ENCODE peak calls at places on chromosomes 7 and 10, in nine cellular contexts. I is IMR-90; V is activated CD8-positive, alpha-beta T cell treated with anti-CD3 and anti-CD28 coated beads for 36 hours; L is HCT116; K is WTC11; B is heart left ventricle; F is gastroesophageal sphincter; N is naive thymus-derived CD8-positive, alpha-beta T cell; W is activated CD8-positive, alpha-beta memory T cell treated with anti-CD3 and anti-CD28 coated beads, Interleukin-2, amount 10 ng/mL, durations not matched to agents 7 days and 5 days. X is an unnamed sample.
A peak's percentile ranks its signal among the peaks of the same experiment; 100 is the strongest.

GRCh38 chr10:11319990-11320602 is 291.4 kb downstream of the USP6NL start:
- ATAC-seq in I (no peak), V (peak; percentile 57), L (no peak), K (no peak), B (no peak), F (no peak), N (no peak), W (peak; percentile 48), X (no peak)

GRCh38 chr7:22842383-22842903 is 19.8 kb upstream of the TOMM7 start:
- ATAC-seq in I (peak; percentile 27), V (no peak), L (no peak), K (peak; percentile 58), B (no peak), F (peak; percentile 46), N (no peak), W (no peak), X (no peak)

GRCh38 chr7:131480384-131481315 is 75.8 kb downstream of the PODXL start:
- ATAC-seq in I (peak; percentile 48), V (no peak), L (no peak), K (peak; percentile 18), B (no peak), F (no peak), N (no peak), W (no peak), X (no peak)

GRCh38 chr10:58358947-58359346 is 24.1 kb downstream of the UBE2D1 start:
- ATAC-seq in I (no peak), V (no peak), L (no peak), K (no peak), B (no peak), F (no peak), N (no peak), W (no peak), X (no peak)

GRCh38 chr10:43417950-43418768 is 9.2 kb upstream of the HNRNPF start:
- ATAC-seq in I (no peak), V (peak; percentile 57), L (peak; percentile 15), K (no peak), B (no peak), F (no peak), N (peak; percentile 14), W (peak; percentile 28), X (peak; percentile 82)

GRCh38 chr7:14375998-14376397 is 386.5 kb upstream of the ETV1 start:
- ATAC-seq in I (no peak), V (no peak), L (no peak), K (no peak), B (no peak), F (no peak), N (no peak), W (no peak), X (no peak)

GRCh38 chr7:26381476-26382175 is 90.0 kb downstream of the SNX10 start:
- ATAC-seq in I (no peak), V (no peak), L (no peak), K (no peak), B (no peak), F (no peak), N (no peak), W (no peak), X (no peak)

GRCh38 chr7:22176791-22177412 is 180.1 kb downstream of the RAPGEF5 start:
- ATAC-seq in I (no peak), V (no peak), L (no peak), K (no peak), B (no peak), F (no peak), N (no peak), W (no peak), X (no peak)

GRCh38 chr7:26153246-26153822 is 1.3 kb downstream of the NFE2L3 start:
- ATAC-seq in I (no peak), V (peak; percentile 23), L (no peak), K (peak; percentile 23), B (no peak), F (no peak), N (no peak), W (peak; percentile 10), X (no peak)

GRCh38 chr7:44853391-44853790 is 5.5 kb upstream of the H2AZ2 start:
- ATAC-seq in I (no peak), V (peak; percentile 60), L (peak; percentile 73), K (no peak), B (no peak), F (no peak), N (no peak), W (no peak), X (no peak)

GRCh38 chr10:87827681-87828080 is 9.7 kb upstream of the ATAD1 start:
- ATAC-seq in I (no peak), V (no peak), L (no peak), K (no peak), B (no peak), F (no peak), N (no peak), W (no peak), X (no peak)

GRCh38 chr10:279232-279631 is 144.0 kb downstream of the ZMYND11 start:
- ATAC-seq in I (no peak), V (no peak), L (peak; percentile 14), K (no peak), B (no peak), F (no peak), N (no peak), W (no peak), X (no peak)

GRCh38 chr10:33901166-33901565 is 566.7 kb upstream of the NRP1 start:
- ATAC-seq in I (peak; percentile 80), V (no peak), L (no peak), K (no peak), B (no peak), F (peak; percentile 47), N (no peak), W (no peak), X (no peak)

GRCh38 chr7:98956937-98957336 is 78.6 kb downstream of the TRRAP start:
- ATAC-seq in I (no peak), V (no peak), L (no peak), K (no peak), B (peak; percentile 74), F (no peak), N (no peak), W (no peak), X (no peak)

GRCh38 chr10:117718970-117719369 is 176.4 kb downstream of the EMX2 start:
- ATAC-seq in I (no peak), V (no peak), L (no peak), K (no peak), B (no peak), F (no peak), N (no peak), W (no peak), X (no peak)

GRCh38 chr10:60098676-60099601 is 192.6 kb upstream of the CCDC6 start:
- ATAC-seq in I (no peak), V (no peak), L (peak; percentile 88), K (no peak), B (no peak), F (no peak), N (no peak), W (no peak), X (no peak)

GRCh38 chr7:92674379-92674778 is 84.2 kb upstream of the FAM133B start:
- ATAC-seq in I (no peak), V (no peak), L (no peak), K (no peak), B (no peak), F (no peak), N (no peak), W (no peak), X (no peak)

GRCh38 chr7:77157446-77157845 is 35.0 kb downstream of the CCDC146 start:
- ATAC-seq in I (no peak), V (peak; percentile 65), L (no peak), K (no peak), B (no peak), F (peak; percentile 46), N (no peak), W (peak; percentile 71), X (peak; percentile 87)

GRCh38 chr10:97999909-98000248 is 30.5 kb downstream of the CRTAC1 start:
- ATAC-seq in I (no peak), V (no peak), L (peak; percentile 22), K (no peak), B (no peak), F (no peak), N (no peak), W (no peak), X (no peak)

GRCh38 chr10:112950714-112951348 is 784 bp downstream of the TCF7L2 start:
- ATAC-seq in I (no peak), V (peak; percentile 18), L (no peak), K (no peak), B (no peak), F (no peak), N (peak; percentile 20), W (peak; percentile 9), X (no peak)

GRCh38 chr10:121608669-121609190 is 10.5 kb upstream of the FGFR2 start:
- ATAC-seq in I (no peak), V (peak; percentile 53), L (peak; percentile 95), K (peak; percentile 81), B (peak; percentile 57), F (peak; percentile 76), N (no peak), W (peak; percentile 71), X (peak; percentile 25)

GRCh38 chr10:3248526-3249255 is 76.1 kb upstream of the PITRM1 start:
- ATAC-seq in I (peak; percentile 95), V (no peak), L (peak; percentile 85), K (peak; percentile 43), B (no peak), F (peak; percentile 88), N (no peak), W (no peak), X (no peak)

GRCh38 chr7:37921876-37922275 is 1.4 kb downstream of the EPDR1 start:
- ATAC-seq in I (no peak), V (no peak), L (no peak), K (no peak), B (no peak), F (no peak), N (no peak), W (no peak), X (no peak)

GRCh38 chr10:100570518-100570865 is 34.7 kb downstream of the HIF1AN start:
- ATAC-seq in I (no peak), V (no peak), L (no peak), K (no peak), B (no peak), F (no peak), N (no peak), W (no peak), X (no peak)

GRCh38 chr7:70654979-70655378 is 477.0 kb upstream of the GALNT17 start:
- ATAC-seq in I (no peak), V (no peak), L (no peak), K (no peak), B (peak; percentile 87), F (no peak), N (no peak), W (no peak), X (no peak)

GRCh38 chr7:31000161-31000693 is 36.5 kb downstream of the GHRHR start:
- ATAC-seq in I (no peak), V (no peak), L (no peak), K (no peak), B (no peak), F (no peak), N (no peak), W (no peak), X (no peak)

GRCh38 chr10:75430000-75430763 is 1.2 kb upstream of the LRMDA start:
- ATAC-seq in I (peak; percentile 52), V (no peak), L (peak; percentile 11), K (peak; percentile 57), B (no peak), F (peak; percentile 33), N (no peak), W (no peak), X (no peak)

GRCh38 chr10:20616056-20616671 is 280.9 kb downstream of the NEBL start:
- ATAC-seq in I (no peak), V (no peak), L (no peak), K (no peak), B (no peak), F (no peak), N (no peak), W (no peak), X (no peak)

GRCh38 chr10:112232670-112233069 is 49.1 kb upstream of the GPAM start:
- ATAC-seq in I (no peak), V (no peak), L (no peak), K (no peak), B (no peak), F (no peak), N (no peak), W (no peak), X (peak; percentile 61)

X was measured in stimulated activated memory B cell treated with anti-CD40 and anti-IgM and Interleukin-4, amounts not matched to agents 10 μg/mL and 1 μg/mL and 100 μg/mL, for 72 hours.